ENCODE peak calls at places on chromosomes 1 and 21, in six cellular contexts. H is IMR-90, U is NB4, G is esophagus squamous epithelium, Y is right lobe of liver, M is heart left ventricle. O is an unnamed sample.

GRCh38 chr21:34771512-34772028 is 102.8 kb downstream of the CLIC6 start:
- DNase-seq in H (peak), U (peak), G (no peak), Y (no peak), M (no peak), O (no peak)

GRCh38 chr1:245094092-245094491 is 60.7 kb upstream of the KIF26B start:
- DNase-seq in H (no peak), U (no peak), G (no peak), Y (no peak), M (no peak), O (no peak)

GRCh38 chr1:157968951-157969350 is 24.5 kb upstream of the KIRREL1 start:
- DNase-seq in H (peak), U (no peak), G (no peak), Y (no peak), M (peak), O (no peak)

GRCh38 chr1:4736254-4736653 is 81.8 kb downstream of the AJAP1 start:
- DNase-seq in H (no peak), U (peak), G (no peak), Y (no peak), M (no peak), O (no peak)

GRCh38 chr1:38745476-38746410 is 113.8 kb downstream of the RRAGC start:
- DNase-seq in H (no peak), U (no peak), G (no peak), Y (no peak), M (no peak), O (no peak)

GRCh38 chr1:243658596-243659105 is 191.4 kb downstream of the AKT3 start:
- DNase-seq in H (no peak), U (no peak), G (no peak), Y (no peak), M (no peak), O (no peak)

GRCh38 chr1:71948561-71948960 is 333.8 kb downstream of the NEGR1 start:
- DNase-seq in H (no peak), U (no peak), G (no peak), Y (no peak), M (no peak), O (no peak)

GRCh38 chr1:204267191-204267601 is 53.4 kb upstream of the GOLT1A start:
- DNase-seq in H (no peak), U (no peak), G (no peak), Y (no peak), M (no peak), O (no peak)

GRCh38 chr1:208189716-208190115 is 54.5 kb downstream of the PLXNA2 start:
- DNase-seq in H (no peak), U (no peak), G (no peak), Y (no peak), M (no peak), O (no peak)

GRCh38 chr21:37219766-37220432 is 47.2 kb downstream of the VPS26C start:
- DNase-seq in H (no peak), U (peak), G (no peak), Y (peak), M (no peak), O (no peak)

GRCh38 chr1:214259353-214259982 is 21.5 kb upstream of the SMYD2 start:
- DNase-seq in H (peak), U (no peak), G (no peak), Y (no peak), M (no peak), O (no peak)

GRCh38 chr1:43529206-43529731 is 1.4 kb upstream of the PTPRF start:
- DNase-seq in H (peak), U (peak), G (no peak), Y (peak), M (peak), O (peak)

GRCh38 chr1:43531453-43531905 is 796 bp downstream of the PTPRF start:
- DNase-seq in H (no peak), U (no peak), G (no peak), Y (peak), M (no peak), O (no peak)

GRCh38 chr1:43531906-43532584 is 1.4 kb downstream of the PTPRF start:
- DNase-seq in H (no peak), U (no peak), G (no peak), Y (no peak), M (no peak), O (no peak)

GRCh38 chr1:43532716-43533115 is 2.0 kb downstream of the PTPRF start:
- DNase-seq in H (no peak), U (no peak), G (no peak), Y (no peak), M (no peak), O (no peak)

DNA sequence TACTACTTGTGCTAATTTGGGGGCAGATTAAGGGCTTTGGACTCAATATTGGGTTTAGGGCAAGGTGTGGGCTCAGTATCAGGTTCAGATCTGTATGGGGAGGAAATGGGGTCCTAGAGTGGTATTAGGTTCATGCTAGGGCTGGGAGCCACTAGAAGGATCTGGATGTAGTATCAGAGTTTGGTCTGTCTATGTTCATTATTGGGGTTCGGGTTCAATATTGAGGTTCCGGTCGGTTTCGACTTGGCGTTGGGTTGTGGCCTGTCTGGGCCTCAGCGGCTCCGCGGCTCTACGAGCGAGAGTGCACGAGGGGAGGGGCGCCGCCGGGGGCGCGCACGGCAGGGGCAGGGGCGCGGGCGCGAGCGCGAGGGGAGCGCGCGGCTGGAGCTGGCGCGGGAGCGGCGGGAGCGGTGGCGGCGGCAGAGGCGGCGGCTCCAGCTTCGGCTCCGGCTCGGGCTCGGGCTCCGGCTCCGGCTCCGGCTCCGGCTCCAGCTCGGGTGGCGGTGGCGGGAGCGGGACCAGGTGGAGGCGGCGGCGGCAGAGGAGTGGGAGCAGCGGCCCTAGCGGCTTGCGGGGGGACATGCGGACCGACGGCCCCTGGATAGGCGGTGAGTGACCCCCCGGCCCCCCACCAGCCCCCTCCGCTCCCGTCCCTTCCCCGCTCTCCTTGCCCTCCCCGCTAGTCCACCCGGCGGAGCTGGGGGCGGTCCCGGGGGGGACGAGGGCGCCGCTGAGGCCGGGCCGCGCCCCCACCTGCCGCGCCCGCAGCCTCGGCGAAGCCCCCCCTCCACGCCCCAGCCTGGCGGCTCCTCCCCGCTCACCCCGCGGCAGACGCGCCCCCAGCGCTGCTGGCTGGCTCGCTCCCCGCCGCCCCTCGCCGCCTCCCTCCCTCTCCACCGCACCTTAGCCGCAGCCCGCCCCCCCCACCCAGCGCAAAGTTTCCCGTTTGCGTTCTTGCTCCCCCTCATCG is at the start of gene PTPRF:
- DNase-seq in H (peak), U (peak), G (no peak), Y (peak), M (no peak), O (no peak)
- TF ChIP-seq POLR2A in H (no peak), U (no peak), G (no peak), Y (peak), M (no peak), O (no peak)

GRCh38 chr1:107949467-107950253 is 15.3 kb downstream of the VAV3 start:
- DNase-seq in H (no peak), U (no peak), G (no peak), Y (no peak), M (no peak), O (no peak)
- TF ChIP-seq POLR2A in H (no peak), U (no peak), G (no peak), Y (no peak), M (no peak), O (no peak)

DNA sequence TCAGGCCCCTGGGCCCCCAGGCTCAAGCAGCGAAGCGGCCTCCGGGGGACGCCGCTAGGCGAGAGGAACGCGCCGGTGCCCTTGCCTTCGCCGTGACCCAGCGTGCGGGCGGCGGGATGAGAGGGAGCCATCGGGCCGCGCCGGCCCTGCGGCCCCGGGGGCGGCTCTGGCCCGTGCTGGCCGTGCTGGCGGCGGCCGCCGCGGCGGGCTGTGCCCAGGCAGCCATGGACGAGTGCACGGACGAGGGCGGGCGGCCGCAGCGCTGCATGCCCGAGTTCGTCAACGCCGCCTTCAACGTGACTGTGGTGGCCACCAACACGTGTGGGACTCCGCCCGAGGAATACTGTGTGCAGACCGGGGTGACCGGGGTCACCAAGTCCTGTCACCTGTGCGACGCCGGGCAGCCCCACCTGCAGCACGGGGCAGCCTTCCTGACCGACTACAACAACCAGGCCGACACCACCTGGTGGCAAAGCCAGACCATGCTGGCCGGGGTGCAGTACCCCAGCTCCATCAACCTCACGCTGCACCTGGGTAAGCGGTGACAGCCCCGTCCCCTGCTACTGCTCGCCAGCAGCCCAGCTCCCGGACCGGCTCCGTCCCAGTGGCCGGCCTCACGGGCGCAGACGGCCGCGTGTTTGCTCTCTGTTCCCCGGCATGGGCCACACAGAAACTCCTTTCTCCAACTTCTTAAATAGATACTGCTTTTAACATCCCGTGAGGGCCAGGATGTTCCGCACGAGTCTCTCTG is 556 bp downstream of the LAMC1 start:
- DNase-seq in H (peak), U (peak), G (no peak), Y (peak), M (peak), O (peak)
- TF ChIP-seq POLR2A in H (no peak), U (no peak), G (no peak), Y (peak), M (no peak), O (no peak)

DNA sequence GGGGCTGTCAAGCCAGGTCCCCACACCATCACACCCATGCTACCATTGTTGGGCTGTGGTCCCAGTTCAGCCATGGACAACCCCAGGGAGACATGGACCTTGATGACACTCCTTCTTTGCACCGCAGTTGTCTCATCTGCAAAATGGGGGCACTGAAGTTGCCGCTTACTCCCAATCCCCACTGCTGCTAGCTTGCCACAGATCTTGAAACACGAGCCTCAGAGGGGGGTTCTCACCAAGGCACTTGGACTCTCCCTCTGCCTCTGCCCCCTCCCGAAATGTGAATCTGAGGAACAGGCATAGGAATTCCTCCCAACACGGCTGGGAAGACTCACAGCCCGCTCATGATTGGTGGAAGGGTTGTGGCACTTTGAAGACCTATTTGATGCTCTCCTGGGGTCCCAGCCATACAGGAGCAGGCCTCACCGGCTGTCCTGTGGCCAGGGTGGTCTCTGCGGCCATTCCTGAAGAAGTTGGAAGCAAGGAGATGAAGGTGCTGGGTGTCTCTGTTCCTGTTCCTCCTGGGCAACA is 31.1 kb downstream of the RUNX3 start:
- DNase-seq in H (no peak), U (no peak), G (no peak), Y (peak), M (no peak), O (peak)
- TF ChIP-seq POLR2A in H (no peak), U (no peak), G (no peak), Y (no peak), M (no peak), O (no peak)

GRCh38 chr1:155977607-155978324 is 581 bp downstream of the ARHGEF2 start:
- DNase-seq in H (no peak), U (peak), G (no peak), Y (no peak), M (peak), O (peak)
- TF ChIP-seq POLR2A in H (peak), U (no peak), G (no peak), Y (no peak), M (no peak), O (no peak)

GRCh38 chr1:99465176-99465900 is 180.6 kb upstream of the PALMD start:
- DNase-seq in H (peak), U (no peak), G (no peak), Y (no peak), M (no peak), O (no peak)

GRCh38 chr1:99469641-99470040 is 176.3 kb upstream of the PALMD start:
- DNase-seq in H (peak), U (no peak), G (no peak), Y (no peak), M (no peak), O (no peak)

GRCh38 chr1:99464738-99465137 is 181.2 kb upstream of the PALMD start:
- DNase-seq in H (no peak), U (no peak), G (no peak), Y (no peak), M (no peak), O (no peak)

GRCh38 chr1:99472893-99473292 is 173.0 kb upstream of the PALMD start:
- DNase-seq in H (peak), U (no peak), G (no peak), Y (no peak), M (no peak), O (no peak)

GRCh38 chr1:99467645-99468044 is 178.3 kb upstream of the PALMD start:
- DNase-seq in H (no peak), U (no peak), G (no peak), Y (no peak), M (no peak), O (no peak)
- TF ChIP-seq POLR2A in H (no peak), U (no peak), G (no peak), Y (no peak), M (no peak), O (no peak)

DNA sequence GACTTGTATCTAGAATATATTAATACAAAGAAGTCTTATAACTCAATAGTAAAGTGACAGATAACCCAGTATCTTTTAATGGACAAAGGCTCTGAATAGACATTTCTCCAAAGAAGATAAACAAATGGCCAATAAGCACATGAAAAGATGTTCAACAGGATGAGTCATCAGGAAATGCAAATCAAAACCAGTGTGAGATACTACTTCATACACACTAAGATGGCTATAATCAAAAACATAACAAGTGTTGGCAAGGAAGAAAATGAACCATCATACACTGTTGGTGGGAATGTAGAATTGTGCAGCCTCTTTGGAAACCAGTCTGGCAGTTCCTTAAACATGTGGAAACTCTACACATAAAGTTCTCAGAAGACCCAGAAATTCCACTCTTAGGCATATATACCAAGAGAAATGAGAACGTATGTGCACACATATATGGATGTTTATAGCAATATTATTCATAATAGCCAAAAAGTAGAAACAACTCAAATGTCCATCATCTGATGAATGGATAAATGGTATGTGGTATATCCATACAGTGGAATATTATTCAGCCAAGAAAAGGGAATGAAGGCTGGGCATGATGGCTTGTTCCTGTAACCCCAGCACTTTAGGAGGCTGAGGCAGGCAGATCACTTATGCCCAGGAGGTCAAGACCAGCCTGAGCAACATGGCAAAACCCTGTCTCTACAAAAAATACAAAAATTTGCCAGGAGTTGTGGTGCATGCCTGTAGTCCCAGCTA is 9.9 kb upstream of the MPL start:
- DNase-seq in H (peak), U (no peak), G (no peak), Y (no peak), M (no peak), O (no peak)
- TF ChIP-seq POLR2A in H (no peak), U (no peak), G (no peak), Y (no peak), M (no peak), O (no peak)